ENCODE peak calls at places on chromosome 2, in eight cellular contexts. J, X, E, A, K, F, Z and S are unnamed samples.
A peak's percentile ranks its signal among the peaks of the same experiment; 100 is the strongest.

GRCh38 chr2:231382116-231382515 is 13.4 kb upstream of the B3GNT7 start:
- DNase-seq in J (no peak), X (no peak), E (no peak), A (no peak), K (no peak), F (no peak), Z (no peak), S (no peak)

GRCh38 chr2:30722936-30723725 is 84.1 kb downstream of the CAPN13 start:
- DNase-seq in J (no peak), X (no peak), E (no peak), A (no peak), K (no peak), F (no peak), Z (no peak), S (no peak)

GRCh38 chr2:128395640-128396499 is 77.2 kb upstream of the HS6ST1 start:
- DNase-seq in J (peak; percentile 55), X (no peak), E (no peak), A (no peak), K (no peak), F (no peak), Z (no peak), S (no peak)

GRCh38 chr2:105179469-105180372 is 61.8 kb upstream of the GPR45 start:
- DNase-seq in J (peak; percentile 91), X (no peak), E (peak; percentile 56), A (no peak), K (no peak), F (no peak), Z (peak; percentile 89), S (no peak)

GRCh38 chr2:7288484-7288883 is 371.3 kb downstream of the RNF144A start:
- DNase-seq in J (no peak), X (no peak), E (no peak), A (no peak), K (no peak), F (no peak), Z (no peak), S (no peak)

GRCh38 chr2:65800998-65801397 is 368.6 kb upstream of the SPRED2 start:
- DNase-seq in J (peak; percentile 43), X (no peak), E (peak; percentile 5), A (no peak), K (no peak), F (no peak), Z (peak; percentile 28), S (no peak)

GRCh38 chr2:27446057-27446456 is 3.9 kb downstream of the KRTCAP3 start:
- DNase-seq in J (no peak), X (no peak), E (no peak), A (no peak), K (no peak), F (no peak), Z (no peak), S (no peak)

GRCh38 chr2:64018715-64019082 is 529 bp downstream of the VPS54 start:
- DNase-seq in J (peak; percentile 35), X (no peak), E (no peak), A (peak; percentile 46), K (no peak), F (no peak), Z (no peak), S (no peak)

GRCh38 chr2:145022021-145022670 is 502.2 kb upstream of the ZEB2 start:
- DNase-seq in J (peak; percentile 67), X (no peak), E (no peak), A (no peak), K (no peak), F (no peak), Z (no peak), S (no peak)

GRCh38 chr2:69798466-69798908 is 31.0 kb upstream of the GMCL1 start:
- DNase-seq in J (peak; percentile 61), X (no peak), E (no peak), A (no peak), K (no peak), F (no peak), Z (no peak), S (no peak)

GRCh38 chr2:115163572-115163971 is 721.1 kb downstream of the DPP10 start:
- DNase-seq in J (no peak), X (no peak), E (no peak), A (no peak), K (no peak), F (no peak), Z (no peak), S (no peak)

GRCh38 chr2:37590119-37590571 is 81.3 kb downstream of the CDC42EP3 start:
- DNase-seq in J (peak; percentile 97), X (no peak), E (peak; percentile 87), A (no peak), K (no peak), F (no peak), Z (no peak), S (no peak)

GRCh38 chr2:19841918-19842693 is 59.7 kb downstream of the TTC32 start:
- DNase-seq in J (no peak), X (no peak), E (no peak), A (no peak), K (no peak), F (no peak), Z (no peak), S (no peak)

GRCh38 chr2:7037340-7038333 is 120.4 kb downstream of the RNF144A start:
- DNase-seq in J (peak; percentile 89), X (peak; percentile 47), E (no peak), A (peak; percentile 60), K (no peak), F (peak; percentile 45), Z (peak; percentile 10), S (peak; percentile 46)

GRCh38 chr2:120825370-120826259 is 89.9 kb downstream of the GLI2 start:
- DNase-seq in J (peak; percentile 87), X (no peak), E (no peak), A (no peak), K (no peak), F (peak; percentile 15), Z (no peak), S (no peak)

GRCh38 chr2:69034122-69034521 is 21.1 kb downstream of the ANTXR1 start:
- DNase-seq in J (no peak), X (no peak), E (no peak), A (no peak), K (no peak), F (no peak), Z (no peak), S (no peak)

GRCh38 chr2:222468338-222468737 is 44.0 kb downstream of the SGPP2 start:
- DNase-seq in J (peak; percentile 15), X (no peak), E (no peak), A (no peak), K (no peak), F (no peak), Z (no peak), S (no peak)

GRCh38 chr2:47438084-47438483 is 35.1 kb downstream of the MSH2 start:
- DNase-seq in J (no peak), X (no peak), E (no peak), A (no peak), K (no peak), F (no peak), Z (no peak), S (no peak)

DNA sequence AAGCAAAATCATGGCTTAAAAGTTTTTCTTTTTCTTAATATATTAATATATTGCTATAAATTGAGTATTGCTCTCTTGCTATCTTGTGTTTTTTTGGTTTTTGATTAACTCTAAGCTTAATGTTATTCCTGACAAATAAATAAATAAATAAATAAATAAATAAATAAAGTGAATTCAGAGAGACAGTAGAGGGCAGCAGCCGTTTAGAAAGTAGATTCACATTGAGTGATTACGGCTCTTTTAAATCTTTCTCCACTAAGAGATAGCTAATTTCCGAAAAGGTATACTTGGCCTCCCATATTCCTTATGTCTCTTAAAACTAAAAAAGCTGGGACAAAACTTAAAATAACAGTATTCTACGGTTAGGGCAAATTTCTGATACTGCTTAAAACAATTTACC is 34.3 kb downstream of the MSH2 start:
- DNase-seq in J (peak; percentile 77), X (no peak), E (peak; percentile 28), A (no peak), K (no peak), F (no peak), Z (no peak), S (no peak)
- TF ChIP-seq CTCF in J (peak; percentile 60), X (no peak), E (peak; percentile 45), A (no peak), K (peak; percentile 33), F (peak; percentile 63), Z (peak; percentile 52), S (peak; percentile 35)

DNA sequence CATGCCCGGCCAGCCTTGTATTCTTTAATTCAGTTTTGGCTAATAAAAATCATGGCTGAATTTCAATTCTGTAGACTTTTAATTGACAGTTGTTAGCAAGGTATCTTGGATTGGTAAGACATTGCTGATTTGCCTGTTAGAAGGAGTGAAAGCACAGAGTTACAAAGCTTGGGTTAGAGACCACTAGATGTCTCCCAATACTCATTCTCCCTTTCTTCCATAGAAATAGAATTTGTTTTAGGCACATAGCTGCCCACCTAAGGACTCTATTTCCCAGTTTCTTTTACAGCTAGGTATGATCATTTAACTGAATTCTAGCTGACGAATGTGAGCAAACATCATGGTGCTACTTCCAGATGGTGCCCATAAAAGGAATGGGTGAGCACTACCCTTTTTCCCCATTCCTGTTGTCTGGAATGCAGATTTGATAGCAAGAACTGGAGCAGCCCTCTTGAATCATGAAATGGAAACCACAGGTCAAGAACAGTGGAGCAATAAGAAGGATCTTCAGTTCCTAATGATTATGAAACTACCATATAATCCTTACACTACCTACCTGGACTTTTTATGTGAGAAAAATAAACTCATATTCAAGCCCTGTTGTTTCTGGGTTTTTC is 17.5 kb downstream of the PECR start:
- DNase-seq in J (peak; percentile 47), X (no peak), E (peak; percentile 23), A (no peak), K (no peak), F (no peak), Z (no peak), S (no peak)
- TF ChIP-seq CTCF in J (peak; percentile 37), X (peak; percentile 37), E (no peak), A (no peak), K (no peak), F (no peak), Z (no peak), S (no peak)

GRCh38 chr2:228048838-228049490 is 132.5 kb downstream of the SPHKAP start:
- DNase-seq in J (peak; percentile 69), X (no peak), E (peak; percentile 8), A (no peak), K (no peak), F (no peak), Z (peak; percentile 61), S (peak; percentile 9)
- TF ChIP-seq CTCF in J (peak; percentile 75), X (no peak), E (peak; percentile 64), A (no peak), K (peak; percentile 43), F (peak; percentile 10), Z (peak; percentile 69), S (peak; percentile 78)

DNA sequence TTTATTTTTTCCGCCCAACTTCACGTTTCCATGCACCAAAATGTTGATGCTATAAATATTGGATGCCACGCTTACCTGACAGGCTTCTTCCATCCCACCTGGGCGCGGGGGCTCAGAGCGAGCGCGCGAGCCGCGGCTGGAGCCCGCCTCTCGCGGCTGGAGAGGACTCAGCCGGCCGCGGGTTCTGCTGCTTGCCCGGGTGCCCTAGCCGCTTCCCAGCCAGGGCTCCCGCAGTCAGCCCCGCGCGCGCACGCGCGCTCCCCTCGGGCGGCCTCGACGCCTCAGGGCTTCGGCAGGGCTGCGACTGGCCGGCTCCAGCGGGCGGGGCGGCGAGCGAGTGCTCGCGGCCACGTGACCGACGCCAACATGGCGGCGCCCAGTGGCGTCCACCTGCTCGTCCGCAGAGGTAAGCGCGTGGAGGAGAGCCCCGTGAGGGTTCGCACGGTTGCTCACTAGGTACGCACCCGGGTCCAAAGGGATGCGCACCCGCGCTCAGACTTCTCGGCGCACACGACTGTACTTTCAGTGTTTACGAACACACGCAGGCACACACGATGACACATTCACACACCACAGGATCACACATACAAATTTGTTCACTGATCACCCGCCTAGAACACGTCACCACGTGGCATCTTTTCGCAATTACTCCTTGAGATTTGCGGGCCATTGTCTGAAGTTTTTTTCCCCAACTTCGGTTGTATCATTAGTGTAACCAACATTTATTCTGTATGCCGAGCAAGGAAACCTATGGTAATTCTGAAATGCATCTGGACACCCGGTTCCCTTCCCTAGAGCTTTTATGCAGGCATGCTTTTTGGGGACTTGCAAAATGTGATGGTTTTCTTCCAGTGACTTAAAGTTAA is at the start of gene METAP1D:
- DNase-seq in J (peak; percentile 92), X (peak; percentile 82), E (peak; percentile 51), A (peak; percentile 81), K (peak; percentile 15), F (peak; percentile 62), Z (peak; percentile 85), S (peak; percentile 93)
- TF ChIP-seq CTCF in J (no peak), X (no peak), E (no peak), A (no peak), K (no peak), F (no peak), Z (no peak), S (no peak)